ENCODE peak calls at places on chromosome 20, in six cellular contexts. W is tibial artery, N is foreskin keratinocyte, Y is A549, Q is transverse colon, F is astrocyte. R is an unnamed sample.
A peak's percentile ranks its signal among the peaks of the same experiment; 100 is the strongest.

GRCh38 chr20:4937422-4938319 is 63.6 kb downstream of the SLC23A2 start:
- DNase-seq in F (no peak), Y (no peak), W (no peak), Q (no peak), N (no peak), R (no peak)

GRCh38 chr20:43937586-43937985 is 22.9 kb downstream of the TOX2 start:
- DNase-seq in F (peak; percentile 82), W (no peak), Y (no peak), N (no peak), Q (no peak), R (no peak)

GRCh38 chr20:64196831-64197418 is 32.7 kb downstream of the MYT1 start:
- DNase-seq in Q (no peak), F (no peak), Y (no peak), N (no peak), W (no peak), R (no peak)

GRCh38 chr20:40984496-40984895 is 44.1 kb upstream of the TOP1 start:
- DNase-seq in W (peak; percentile 17), Y (no peak), F (no peak), N (no peak), Q (no peak), R (no peak)

GRCh38 chr20:41453006-41453950 is 86.7 kb upstream of the EMILIN3 start:
- DNase-seq in N (no peak), Y (no peak), F (no peak), W (no peak), Q (no peak), R (no peak)

GRCh38 chr20:2470051-2470431 is 548 bp downstream of the SNRPB start:
- DNase-seq in Q (peak; percentile 46), Y (peak; percentile 59), N (peak; percentile 41), F (peak; percentile 54), W (peak; percentile 73), R (peak; percentile 32)

GRCh38 chr20:23686046-23686750 is 2.6 kb downstream of the CST4 start:
- DNase-seq in F (no peak), N (no peak), W (no peak), Y (no peak), Q (no peak), R (no peak)

GRCh38 chr20:45347297-45347935 is 808 bp downstream of the SDC4 start:
- DNase-seq in Y (no peak), W (peak; percentile 72), N (no peak), F (no peak), Q (no peak), R (no peak)

GRCh38 chr20:4153251-4153650 is 137.9 kb upstream of the RNF24 start:
- DNase-seq in N (no peak), Q (peak; percentile 32), W (no peak), F (no peak), Y (no peak), R (peak; percentile 10)

GRCh38 chr20:3193806-3194616 is 10.5 kb downstream of the DDRGK1 start:
- DNase-seq in Q (no peak), F (no peak), W (no peak), N (no peak), Y (no peak), R (no peak)

GRCh38 chr20:41177636-41178035 is 40.3 kb downstream of the PLCG1 start:
- DNase-seq in Y (peak; percentile 44), W (peak; percentile 93), N (peak; percentile 92), Q (peak; percentile 20), F (peak; percentile 91), R (no peak)

GRCh38 chr20:23157741-23158140 is 71.6 kb upstream of the CD93 start:
- DNase-seq in Y (no peak), N (peak; percentile 60), Q (no peak), W (no peak), F (peak; percentile 35), R (no peak)

GRCh38 chr20:36468149-36469000 is 72.9 kb upstream of the MYL9 start:
- DNase-seq in Q (no peak), Y (peak; percentile 59), F (no peak), N (no peak), W (peak; percentile 90), R (no peak)

GRCh38 chr20:63624486-63624885 is 2.4 kb downstream of the GMEB2 start:
- DNase-seq in W (no peak), Q (no peak), Y (peak; percentile 40), F (no peak), N (no peak), R (no peak)

GRCh38 chr20:60851826-60852704 is 400.0 kb upstream of the CDH4 start:
- DNase-seq in Q (no peak), Y (peak; percentile 18), F (no peak), W (no peak), N (peak; percentile 2), R (no peak)
- TF ChIP-seq CTCF in Q (no peak), Y (peak; percentile 62), F (peak; percentile 36), W (no peak), N (peak; percentile 63), R (no peak)

GRCh38 chr20:32474717-32474966 is 110.5 kb downstream of the NOL4L start:
- DNase-seq in Y (no peak), F (no peak), Q (no peak), W (no peak), N (no peak), R (no peak)

GRCh38 chr20:32473231-32474008 is 111.7 kb downstream of the NOL4L start:
- DNase-seq in N (no peak), Y (no peak), Q (peak; percentile 60), W (no peak), F (no peak), R (no peak)

GRCh38 chr20:32474009-32474716 is 111.0 kb downstream of the NOL4L start:
- DNase-seq in Y (no peak), F (no peak), Q (no peak), N (no peak), W (no peak), R (no peak)

GRCh38 chr20:32476684-32477593 is 108.2 kb downstream of the NOL4L start:
- DNase-seq in Y (no peak), N (no peak), F (no peak), Q (no peak), W (no peak), R (no peak)

DNA sequence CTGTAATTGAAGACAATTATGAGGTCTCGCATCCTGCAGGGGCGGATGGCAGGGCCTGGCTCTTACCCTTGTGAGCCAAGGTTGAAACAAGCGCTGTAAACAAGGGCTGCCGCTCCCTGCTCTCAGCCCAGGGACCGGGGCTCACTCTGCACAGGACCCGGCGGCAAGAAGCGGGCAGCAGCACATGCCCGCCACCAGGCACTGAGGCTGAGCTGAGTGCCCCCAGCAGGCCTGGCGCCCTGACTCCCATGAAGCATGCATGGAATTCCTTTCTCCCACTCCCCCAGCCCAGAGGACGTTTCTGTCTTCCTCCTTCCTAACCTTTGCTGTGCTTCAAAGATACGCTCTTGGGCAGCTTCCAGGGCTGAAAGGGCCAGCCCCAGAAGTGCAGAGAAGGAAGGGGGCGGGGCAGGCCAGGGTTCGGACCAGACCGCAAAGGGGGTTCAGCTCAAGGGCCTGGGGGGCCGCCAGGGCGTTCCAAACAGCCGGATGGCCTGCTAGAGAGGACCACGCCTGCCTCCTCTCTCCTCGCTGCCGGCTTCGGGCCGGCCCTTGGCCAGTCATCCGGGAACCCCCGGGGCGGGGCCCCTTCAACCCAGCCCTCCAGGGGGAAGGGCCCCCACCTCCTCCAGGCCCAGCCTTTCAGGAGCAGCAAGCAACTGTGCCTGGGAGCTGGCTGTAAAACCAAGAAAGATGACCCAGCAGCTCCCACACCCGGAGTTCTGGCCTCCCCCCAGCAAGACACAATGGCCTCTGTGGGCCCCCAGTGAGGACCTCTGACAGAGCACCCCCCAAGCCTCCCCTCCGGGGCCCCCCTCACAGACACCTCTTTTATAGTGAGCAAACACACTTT is 109.9 kb downstream of the NOL4L start:
- DNase-seq in F (peak; percentile 91), N (peak; percentile 62), Q (peak; percentile 94), Y (peak; percentile 83), W (peak; percentile 91), R (no peak)
- TF ChIP-seq CTCF in F (no peak), N (no peak), Q (no peak), Y (no peak), W (no peak), R (no peak)

DNA sequence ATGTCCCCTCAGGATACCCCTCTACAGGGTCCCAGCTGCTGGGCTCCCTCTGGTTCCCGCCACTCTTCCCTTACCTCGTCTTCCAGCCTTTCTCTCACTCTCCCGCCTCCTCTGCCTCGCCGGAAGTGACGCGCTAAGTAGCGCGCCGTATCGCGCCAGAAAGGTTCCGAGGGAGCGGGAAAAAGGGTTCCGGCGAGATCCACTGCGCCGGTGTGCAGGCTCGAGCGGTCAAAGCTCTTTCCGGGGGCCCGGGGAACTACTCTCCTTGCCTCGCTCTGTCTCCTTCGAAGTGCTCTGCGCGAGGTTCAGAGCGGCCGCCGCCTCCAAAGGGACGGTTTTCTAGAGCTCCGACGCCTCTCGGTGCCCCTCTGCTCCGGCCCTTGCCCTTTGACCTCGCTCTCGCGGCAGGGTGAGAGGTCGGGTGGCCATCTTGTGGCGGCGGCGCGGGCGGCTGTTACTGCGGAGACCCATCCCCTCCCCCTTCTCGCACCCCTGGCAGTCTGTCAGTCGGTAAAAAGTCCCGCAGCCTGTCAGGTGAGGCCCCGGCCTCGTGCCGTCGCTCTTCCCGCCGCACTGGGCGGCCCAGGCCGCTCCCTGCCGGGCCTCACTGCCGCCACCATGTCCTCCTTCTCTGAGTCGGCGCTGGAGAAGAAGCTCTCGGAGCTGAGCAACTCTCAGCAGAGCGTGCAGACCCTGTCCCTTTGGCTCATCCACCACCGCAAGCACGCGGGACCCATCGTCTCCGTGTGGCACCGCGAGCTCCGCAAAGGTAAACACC is at the start of the genes RPRD1B and TTI1:
- DNase-seq in F (peak; percentile 71), W (peak; percentile 95), Q (peak; percentile 94), N (peak; percentile 83), Y (peak; percentile 90), R (peak; percentile 80)
- TF ChIP-seq CTCF in F (no peak), W (no peak), Q (peak; percentile 7), N (no peak), Y (no peak), R (no peak)

GRCh38 chr20:53413188-53413631 is 180.4 kb downstream of the ZNF217 start:
- DNase-seq in W (no peak), F (no peak), Y (peak; percentile 59), N (no peak), Q (peak; percentile 70), R (no peak)
- TF ChIP-seq CTCF in W (no peak), F (no peak), Y (peak; percentile 52), N (no peak), Q (no peak), R (no peak)

DNA sequence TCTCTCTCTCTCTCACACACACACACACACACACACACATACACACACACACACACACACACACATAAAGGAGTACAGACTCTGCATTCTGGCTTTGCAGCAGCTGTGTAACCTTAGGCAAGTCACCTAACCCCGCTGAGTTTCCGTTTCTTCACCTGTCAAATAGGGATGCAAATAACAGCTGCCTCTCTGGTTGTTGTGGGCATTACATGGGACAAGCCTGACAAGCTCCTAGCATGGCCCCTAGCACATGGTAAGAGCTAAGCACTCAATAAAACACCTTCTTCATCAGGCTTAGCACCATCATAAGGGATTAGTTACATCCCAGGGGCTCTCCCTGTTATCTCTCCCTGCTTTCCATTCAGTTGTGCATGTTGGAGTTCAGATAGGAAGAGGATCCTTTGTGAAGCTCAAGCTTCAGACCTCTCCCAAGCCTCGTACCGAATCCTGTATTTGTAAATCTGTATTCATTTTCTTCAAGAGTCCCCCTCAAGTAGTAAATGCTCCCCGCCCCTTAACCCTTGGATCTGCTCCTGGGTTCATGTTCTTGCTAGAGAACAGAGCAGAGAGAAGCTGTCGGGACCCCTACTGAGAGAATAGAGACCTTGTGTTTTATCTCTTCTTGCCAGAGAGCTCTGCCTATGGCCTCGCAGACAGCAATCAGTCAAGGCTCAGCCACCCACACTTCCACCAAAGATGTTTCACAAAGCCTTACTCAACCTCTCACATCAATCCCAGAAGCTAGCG is 2.2 kb downstream of the SLC13A3 start:
- DNase-seq in W (no peak), N (no peak), F (no peak), Y (no peak), Q (no peak), R (no peak)
- TF ChIP-seq CTCF in W (no peak), N (no peak), F (no peak), Y (no peak), Q (no peak), R (no peak)